ENCODE peak calls at places on chromosomes 12 and 14, in seven cellular contexts. One of them, this sample, is unnamed.

GRCh38 chr12:46521145-46521544 is 148.6 kb upstream of the SLC38A2 start:
- DNase-seq in uterus: no peak
- DNase-seq in testis: no peak
- DNase-seq in lower lobe of right lung: no peak
- DNase-seq in AG04450: no peak
- DNase-seq in cardiac muscle cell: no peak
- DNase-seq in adrenal gland: no peak
- DNase-seq in this sample: no peak

GRCh38 chr14:76868453-76869170 is 42.4 kb downstream of the LRRC74A start:
- DNase-seq in uterus: no peak
- DNase-seq in testis: no peak
- DNase-seq in lower lobe of right lung: no peak
- DNase-seq in AG04450: no peak
- DNase-seq in cardiac muscle cell: no peak
- DNase-seq in adrenal gland: no peak
- DNase-seq in this sample: no peak

GRCh38 chr14:103058209-103059055 is 1.1 kb upstream of the CDC42BPB start:
- DNase-seq in uterus: peak
- DNase-seq in testis: peak
- DNase-seq in lower lobe of right lung: no peak
- DNase-seq in AG04450: no peak
- DNase-seq in cardiac muscle cell: peak
- DNase-seq in adrenal gland: no peak
- DNase-seq in this sample: peak

GRCh38 chr12:98532687-98533304 is 17.4 kb downstream of the TMPO start:
- DNase-seq in uterus: no peak
- DNase-seq in testis: no peak
- DNase-seq in lower lobe of right lung: no peak
- DNase-seq in AG04450: peak
- DNase-seq in cardiac muscle cell: peak
- DNase-seq in adrenal gland: no peak
- DNase-seq in this sample: no peak

GRCh38 chr12:113392988-113393579 is 10.6 kb downstream of the SDS start:
- DNase-seq in uterus: no peak
- DNase-seq in testis: peak
- DNase-seq in lower lobe of right lung: no peak
- DNase-seq in AG04450: no peak
- DNase-seq in cardiac muscle cell: no peak
- DNase-seq in adrenal gland: peak
- DNase-seq in this sample: no peak

GRCh38 chr12:43338848-43339526 is 213.0 kb downstream of the ADAMTS20 start:
- DNase-seq in uterus: no peak
- DNase-seq in testis: no peak
- DNase-seq in lower lobe of right lung: no peak
- DNase-seq in AG04450: no peak
- DNase-seq in cardiac muscle cell: peak
- DNase-seq in adrenal gland: no peak
- DNase-seq in this sample: peak

GRCh38 chr14:89926709-89927108 is 27.8 kb downstream of the EFCAB11 start:
- DNase-seq in uterus: no peak
- DNase-seq in testis: no peak
- DNase-seq in lower lobe of right lung: no peak
- DNase-seq in AG04450: no peak
- DNase-seq in cardiac muscle cell: no peak
- DNase-seq in adrenal gland: no peak
- DNase-seq in this sample: no peak

GRCh38 chr12:106248177-106248848 is 493 bp upstream of the CKAP4 start:
- DNase-seq in uterus: peak
- DNase-seq in testis: peak
- DNase-seq in lower lobe of right lung: peak
- DNase-seq in AG04450: no peak
- DNase-seq in cardiac muscle cell: peak
- DNase-seq in adrenal gland: peak
- DNase-seq in this sample: no peak

GRCh38 chr14:104135121-104135903 is 3.1 kb upstream of the KIF26A start:
- DNase-seq in uterus: no peak
- DNase-seq in testis: no peak
- DNase-seq in lower lobe of right lung: peak
- DNase-seq in AG04450: no peak
- DNase-seq in cardiac muscle cell: peak
- DNase-seq in adrenal gland: peak
- DNase-seq in this sample: no peak

GRCh38 chr14:61476737-61477410 is 155.5 kb downstream of the PRKCH start:
- DNase-seq in uterus: peak
- DNase-seq in testis: peak
- DNase-seq in lower lobe of right lung: no peak
- DNase-seq in AG04450: peak
- DNase-seq in cardiac muscle cell: no peak
- DNase-seq in adrenal gland: no peak
- DNase-seq in this sample: no peak

GRCh38 chr12:48388430-48388829 is 37.7 kb upstream of the ZNF641 start:
- DNase-seq in uterus: no peak
- DNase-seq in testis: no peak
- DNase-seq in lower lobe of right lung: no peak
- DNase-seq in AG04450: no peak
- DNase-seq in cardiac muscle cell: no peak
- DNase-seq in adrenal gland: no peak
- DNase-seq in this sample: no peak

GRCh38 chr12:27554421-27555186 is 30.6 kb downstream of the PPFIBP1 start:
- DNase-seq in uterus: peak
- DNase-seq in testis: peak
- DNase-seq in lower lobe of right lung: no peak
- DNase-seq in AG04450: no peak
- DNase-seq in cardiac muscle cell: no peak
- DNase-seq in adrenal gland: peak
- DNase-seq in this sample: no peak

GRCh38 chr14:100669011-100669412 is 57.7 kb upstream of the DLK1 start:
- DNase-seq in uterus: no peak
- DNase-seq in testis: no peak
- DNase-seq in lower lobe of right lung: no peak
- DNase-seq in AG04450: no peak
- DNase-seq in cardiac muscle cell: no peak
- DNase-seq in adrenal gland: no peak
- DNase-seq in this sample: no peak

GRCh38 chr14:100667706-100668105 is 59.0 kb upstream of the DLK1 start:
- DNase-seq in uterus: no peak
- DNase-seq in testis: no peak
- DNase-seq in lower lobe of right lung: no peak
- DNase-seq in AG04450: no peak
- DNase-seq in cardiac muscle cell: no peak
- DNase-seq in adrenal gland: no peak
- DNase-seq in this sample: no peak

GRCh38 chr14:100666851-100667250 is 59.8 kb upstream of the DLK1 start:
- DNase-seq in uterus: no peak
- DNase-seq in testis: no peak
- DNase-seq in lower lobe of right lung: no peak
- DNase-seq in AG04450: no peak
- DNase-seq in cardiac muscle cell: no peak
- DNase-seq in adrenal gland: no peak
- DNase-seq in this sample: no peak

GRCh38 chr14:100669468-100669867 is 57.2 kb upstream of the DLK1 start:
- DNase-seq in uterus: no peak
- DNase-seq in testis: no peak
- DNase-seq in lower lobe of right lung: no peak
- DNase-seq in AG04450: no peak
- DNase-seq in cardiac muscle cell: peak
- DNase-seq in adrenal gland: no peak
- DNase-seq in this sample: peak

DNA sequence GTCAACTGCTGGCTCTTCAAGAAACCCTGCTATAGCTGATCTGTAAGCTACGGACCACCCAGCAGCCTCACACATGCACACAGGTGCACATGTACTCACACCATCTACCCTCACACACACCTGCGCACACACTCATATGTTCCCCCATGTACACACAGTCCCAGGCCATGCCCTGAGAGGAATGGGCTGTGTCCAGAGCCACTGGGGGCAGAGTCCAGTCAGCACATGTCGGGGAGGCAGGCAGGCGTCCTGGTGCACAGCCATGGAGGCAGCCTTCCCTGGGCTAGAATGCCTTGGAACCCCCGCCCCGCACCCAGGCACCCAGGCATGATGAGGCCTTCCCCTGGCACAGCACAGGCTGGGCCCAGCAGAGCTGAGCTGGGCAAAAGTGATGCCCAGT is 58.3 kb upstream of the DLK1 start:
- DNase-seq in uterus: no peak
- DNase-seq in testis: no peak
- DNase-seq in lower lobe of right lung: no peak
- DNase-seq in AG04450: no peak
- DNase-seq in cardiac muscle cell: no peak
- DNase-seq in adrenal gland: no peak
- DNase-seq in this sample: no peak
- H3K27ac ChIP-seq in uterus: no peak
- H3K27ac ChIP-seq in testis: peak
- H3K27ac ChIP-seq in lower lobe of right lung: no peak
- H3K27ac ChIP-seq in AG04450: no peak
- H3K27ac ChIP-seq in cardiac muscle cell: no peak
- H3K27ac ChIP-seq in adrenal gland: no peak
- H3K27ac ChIP-seq in this sample: no peak

GRCh38 chr12:85642288-85642687 is 193.9 kb downstream of the RASSF9 start:
- DNase-seq in uterus: no peak
- DNase-seq in testis: no peak
- DNase-seq in lower lobe of right lung: no peak
- DNase-seq in AG04450: no peak
- DNase-seq in cardiac muscle cell: no peak
- DNase-seq in adrenal gland: no peak
- DNase-seq in this sample: no peak

GRCh38 chr12:85644508-85644907 is 191.7 kb downstream of the RASSF9 start:
- DNase-seq in uterus: no peak
- DNase-seq in testis: no peak
- DNase-seq in lower lobe of right lung: no peak
- DNase-seq in AG04450: no peak
- DNase-seq in cardiac muscle cell: no peak
- DNase-seq in adrenal gland: no peak
- DNase-seq in this sample: no peak

GRCh38 chr12:85641796-85642195 is 194.4 kb downstream of the RASSF9 start:
- DNase-seq in uterus: no peak
- DNase-seq in testis: no peak
- DNase-seq in lower lobe of right lung: no peak
- DNase-seq in AG04450: no peak
- DNase-seq in cardiac muscle cell: no peak
- DNase-seq in adrenal gland: no peak
- DNase-seq in this sample: no peak

GRCh38 chr12:85639834-85640233 is 196.4 kb downstream of the RASSF9 start:
- DNase-seq in uterus: no peak
- DNase-seq in testis: no peak
- DNase-seq in lower lobe of right lung: no peak
- DNase-seq in AG04450: no peak
- DNase-seq in cardiac muscle cell: no peak
- DNase-seq in adrenal gland: no peak
- DNase-seq in this sample: no peak

GRCh38 chr12:85642810-85643209 is 193.4 kb downstream of the RASSF9 start:
- DNase-seq in uterus: no peak
- DNase-seq in testis: no peak
- DNase-seq in lower lobe of right lung: no peak
- DNase-seq in AG04450: peak
- DNase-seq in cardiac muscle cell: peak
- DNase-seq in adrenal gland: no peak
- DNase-seq in this sample: no peak
- TF ChIP-seq CTCF in uterus: no peak
- TF ChIP-seq CTCF in testis: no peak
- TF ChIP-seq CTCF in lower lobe of right lung: no peak
- TF ChIP-seq CTCF in AG04450: peak
- TF ChIP-seq CTCF in cardiac muscle cell: peak
- TF ChIP-seq CTCF in adrenal gland: no peak
- TF ChIP-seq CTCF in this sample: no peak

GRCh38 chr12:108635201-108635996 is 1.7 kb upstream of the SELPLG start:
- DNase-seq in uterus: no peak
- DNase-seq in testis: no peak
- DNase-seq in lower lobe of right lung: no peak
- DNase-seq in AG04450: no peak
- DNase-seq in cardiac muscle cell: peak
- DNase-seq in adrenal gland: no peak
- DNase-seq in this sample: no peak
- H3K27ac ChIP-seq in uterus: no peak
- H3K27ac ChIP-seq in testis: no peak
- H3K27ac ChIP-seq in lower lobe of right lung: peak
- H3K27ac ChIP-seq in AG04450: no peak
- H3K27ac ChIP-seq in cardiac muscle cell: peak
- H3K27ac ChIP-seq in adrenal gland: no peak
- H3K27ac ChIP-seq in this sample: no peak

DNA sequence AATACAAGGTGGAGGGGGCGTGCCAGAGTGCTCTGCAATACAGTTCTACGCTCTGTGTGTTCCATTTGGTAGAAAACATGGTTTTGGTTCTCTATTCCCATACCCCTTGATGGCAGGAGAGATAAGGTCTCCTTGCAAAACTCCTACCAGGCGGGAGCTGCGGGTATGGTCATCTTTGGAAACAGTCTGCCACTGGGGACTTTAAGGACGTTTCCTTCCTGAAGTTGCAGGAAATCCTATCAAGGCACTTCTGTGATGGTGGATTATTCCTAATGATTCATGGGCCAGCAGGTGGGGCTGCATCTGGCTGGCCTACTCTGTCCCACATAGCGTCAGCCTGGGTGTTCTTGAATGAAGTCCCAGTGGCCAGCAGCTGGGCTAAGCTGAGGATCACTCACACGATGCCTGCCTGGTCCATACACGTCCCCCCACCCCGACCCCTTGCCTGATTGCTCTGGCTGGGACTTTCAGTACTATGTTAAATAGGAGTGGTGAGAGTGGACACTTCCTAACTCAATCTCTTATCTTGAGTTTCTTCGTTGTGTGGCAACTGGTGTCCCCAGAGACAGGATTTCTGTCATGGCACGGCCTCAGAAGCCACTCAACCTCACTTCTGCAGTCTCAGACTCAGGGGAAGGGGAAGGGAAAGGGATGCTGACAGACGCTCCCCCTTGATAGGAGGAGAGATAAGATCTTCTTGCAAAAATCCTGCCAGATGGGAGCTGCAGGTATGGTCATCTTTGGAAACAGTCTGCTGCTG is 61.1 kb upstream of the FKBP4 start:
- DNase-seq in uterus: no peak
- DNase-seq in testis: no peak
- DNase-seq in lower lobe of right lung: no peak
- DNase-seq in AG04450: no peak
- DNase-seq in cardiac muscle cell: no peak
- DNase-seq in adrenal gland: no peak
- DNase-seq in this sample: no peak
- TF ChIP-seq CTCF in uterus: no peak
- TF ChIP-seq CTCF in testis: no peak
- TF ChIP-seq CTCF in lower lobe of right lung: no peak
- TF ChIP-seq CTCF in AG04450: no peak
- TF ChIP-seq CTCF in cardiac muscle cell: no peak
- TF ChIP-seq CTCF in adrenal gland: no peak
- TF ChIP-seq CTCF in this sample: no peak